ENCODE peak calls at places on chromosome 15, in four cellular contexts. O is Karpas-422, S is OCI-LY7, L is PC-3. T is an unnamed sample. For H3K4me1 and H3K9me2, the result is how much of the 10 kb centered on the place peaks cover.

GRCh38 chr15:33985287-33985686 is 17.0 kb downstream of the CHRM5 start:
- DNase-seq in S (no peak), O (no peak), L (no peak), T (no peak)

GRCh38 chr15:37031198-37031597 is 69.2 kb downstream of the MEIS2 start:
- DNase-seq in L (peak), O (no peak), S (no peak), T (peak)

GRCh38 chr15:101635944-101636727 is 16.0 kb downstream of the TM2D3 start:
- DNase-seq in O (no peak), S (no peak), L (no peak), T (no peak)

GRCh38 chr15:31457161-31457560 is 130.5 kb downstream of the KLF13 start:
- DNase-seq in S (peak), O (no peak), L (no peak), T (no peak)

GRCh38 chr15:91561371-91562100 is 292.0 kb upstream of the SLCO3A1 start:
- DNase-seq in L (peak), S (no peak), O (no peak), T (no peak)

GRCh38 chr15:74396445-74397238 is 29.2 kb upstream of the CYP11A1 start:
- DNase-seq in S (no peak), L (peak), O (peak), T (no peak)

GRCh38 chr15:90967206-90967605 is 12.5 kb downstream of the RCCD1 start:
- DNase-seq in S (no peak), L (no peak), O (no peak), T (no peak)

GRCh38 chr15:87492321-87492720 is 764.2 kb downstream of the NTRK3 start:
- DNase-seq in O (no peak), L (no peak), S (no peak), T (no peak)

GRCh38 chr15:58666957-58667356 is 82.5 kb downstream of the ADAM10 start:
- DNase-seq in S (no peak), L (peak), O (no peak), T (no peak)

GRCh38 chr15:61651267-61651666 is 409.0 kb downstream of the VPS13C start:
- DNase-seq in O (no peak), L (no peak), S (no peak), T (no peak)

GRCh38 chr15:25805006-25805405 is 58.1 kb downstream of the ATP10A start:
- DNase-seq in O (no peak), L (peak), S (no peak), T (no peak)

GRCh38 chr15:73906346-73907017 is 19.8 kb upstream of the LOXL1 start:
- DNase-seq in L (no peak), O (no peak), S (no peak), T (no peak)

GRCh38 chr15:66472176-66472999 is 25.2 kb downstream of the SNAPC5 start:
- DNase-seq in O (no peak), S (no peak), L (no peak), T (peak)

GRCh38 chr15:34855397-34855796 is 60.0 kb upstream of the ACTC1 start:
- DNase-seq in S (no peak), O (no peak), L (peak), T (no peak)

GRCh38 chr15:93072440-93073394 is 16.3 kb downstream of the RGMA start:
- DNase-seq in O (no peak), L (peak), S (no peak), T (no peak)

GRCh38 chr15:89494941-89495637 is 1.3 kb downstream of the RHCG start:
- DNase-seq in O (peak), L (peak), S (peak), T (peak)

GRCh38 chr15:58864602-58865419 is 68.7 kb downstream of the SLTM start:
- DNase-seq in L (no peak), O (no peak), S (no peak), T (no peak)

GRCh38 chr15:29473621-29474105 is 204.0 kb upstream of the NSMCE3 start:
- DNase-seq in L (no peak), O (no peak), S (no peak), T (no peak)

GRCh38 chr15:100877551-100877950 is 2.1 kb upstream of the ALDH1A3 start:
- DNase-seq in O (no peak), S (no peak), L (peak), T (no peak)

GRCh38 chr15:29570931-29571727 is 251.1 kb downstream of the TJP1 start:
- DNase-seq in O (no peak), L (peak), S (no peak), T (peak)

GRCh38 chr15:100890850-100891249 is 11.2 kb downstream of the ALDH1A3 start:
- DNase-seq in L (peak), S (no peak), O (no peak), T (no peak)

GRCh38 chr15:94230886-94231727 is at the start of gene MCTP2:
- DNase-seq in L (peak), S (peak), O (peak), T (peak)

GRCh38 chr15:74995779-74996765 is 709 bp downstream of the SCAMP5 start:
- DNase-seq in O (peak), L (no peak), S (no peak), T (no peak)

GRCh38 chr15:43920815-43921214 is 94.0 kb downstream of the WDR76 start:
- DNase-seq in L (no peak), O (peak), S (no peak), T (no peak)

GRCh38 chr15:20355256-20355868 is 186.2 kb downstream of the GOLGA6L6 start:
- DNase-seq in S (no peak), O (no peak), L (no peak), T (no peak)

GRCh38 chr15:82298520-82298919 is 35.9 kb downstream of the SAXO2 start:
- DNase-seq in O (no peak), S (no peak), L (no peak), T (no peak)

GRCh38 chr15:75639709-75640482 is at the start of gene IMP3:
- DNase-seq in S (peak), L (peak), O (peak), T (peak)

GRCh38 chr15:60519218-60519617 is 40.3 kb upstream of the ICE2 start:
- DNase-seq in O (no peak), L (no peak), S (no peak), T (no peak)

GRCh38 chr15:22881739-22882440 is 43.4 kb downstream of the NIPA2 start:
- DNase-seq in S (no peak), L (no peak), O (no peak), T (no peak)

GRCh38 chr15:82108489-82109078 is 62.8 kb upstream of the MEX3B start:
- DNase-seq in O (peak), L (peak), S (peak), T (peak)

GRCh38 chr15:62128916-62129315 is 36.2 kb downstream of the C2CD4B start:
- DNase-seq in L (no peak), S (peak), O (no peak), T (peak)

GRCh38 chr15:88998980-88999713 is 86.0 kb upstream of the MFGE8 start:
- DNase-seq in O (peak), S (peak), L (no peak), T (no peak)

GRCh38 chr15:67463488-67463887 is 57.4 kb upstream of the C15orf61 start:
- DNase-seq in L (no peak), S (no peak), O (no peak), T (no peak)

GRCh38 chr15:80309769-80310384 is 57.9 kb upstream of the CTXND1 start:
- DNase-seq in L (peak), S (peak), O (peak), T (no peak)

GRCh38 chr15:91291673-91292072 is 191.6 kb downstream of the SV2B start:
- DNase-seq in L (no peak), O (peak), S (peak), T (no peak)

GRCh38 chr15:80844011-80844732 is 65.0 kb downstream of the CEMIP start:
- DNase-seq in L (peak), S (no peak), O (no peak), T (no peak)

GRCh38 chr15:87619161-87619960 is 637.2 kb downstream of the NTRK3 start:
- DNase-seq in O (no peak), S (no peak), L (peak), T (no peak)

GRCh38 chr15:25710184-25710583 is 152.9 kb downstream of the ATP10A start:
- DNase-seq in S (peak), O (peak), L (peak), T (no peak)

GRCh38 chr15:55204464-55204863 is 7.7 kb upstream of the RSL24D1 start:
- DNase-seq in S (no peak), L (peak), O (no peak), T (no peak)

GRCh38 chr15:64859226-64859625 is 17.5 kb downstream of the PLEKHO2 start:
- DNase-seq in L (no peak), O (no peak), S (no peak), T (no peak)
- H3K4me1 ChIP-seq in L (under half), O (under half), S (under half), T (under half)

GRCh38 chr15:57406040-57406772 is 29.9 kb downstream of the CGNL1 start:
- DNase-seq in L (no peak), O (no peak), S (no peak), T (no peak)
- H3K9me2 ChIP-seq in L (under half), O (under half), S (under half), T (under half)

GRCh38 chr15:69525543-69525942 is 72.9 kb downstream of the RPLP1 start:
- DNase-seq in L (no peak), O (peak), S (no peak), T (no peak)
- H2AFZ ChIP-seq in L (no peak), O (no peak), S (no peak), T (no peak)

GRCh38 chr15:51727141-51727897 is 10.1 kb downstream of the LYSMD2 start:
- DNase-seq in S (no peak), O (peak), L (peak), T (no peak)
- H3K4me1 ChIP-seq in S (under half), O (under half), L (under half), T (under half)

DNA sequence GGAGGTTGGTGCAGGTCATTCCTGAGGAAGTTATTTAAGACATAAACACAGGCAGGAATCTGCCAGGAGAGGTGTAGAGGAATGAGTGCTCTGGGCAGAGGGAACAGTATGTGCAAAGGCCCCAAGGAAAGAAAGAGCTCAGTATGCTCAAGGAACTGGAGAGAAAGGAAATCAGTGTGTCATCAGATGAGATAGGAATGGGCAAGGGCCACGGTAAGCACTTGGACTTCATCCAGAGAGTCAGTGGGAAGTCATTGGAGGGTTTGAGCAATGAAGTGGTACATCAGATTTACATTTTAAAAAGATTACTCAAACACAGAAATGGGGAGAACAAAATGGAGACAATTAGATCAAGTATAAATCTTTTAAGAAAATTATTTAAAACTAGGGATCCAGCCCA is 272.2 kb downstream of the ADAMTSL3 start:
- DNase-seq in O (no peak), L (no peak), S (no peak), T (no peak)
- H3K9me2 ChIP-seq in O (under half), L (under half), S (under half), T (under half)

DNA sequence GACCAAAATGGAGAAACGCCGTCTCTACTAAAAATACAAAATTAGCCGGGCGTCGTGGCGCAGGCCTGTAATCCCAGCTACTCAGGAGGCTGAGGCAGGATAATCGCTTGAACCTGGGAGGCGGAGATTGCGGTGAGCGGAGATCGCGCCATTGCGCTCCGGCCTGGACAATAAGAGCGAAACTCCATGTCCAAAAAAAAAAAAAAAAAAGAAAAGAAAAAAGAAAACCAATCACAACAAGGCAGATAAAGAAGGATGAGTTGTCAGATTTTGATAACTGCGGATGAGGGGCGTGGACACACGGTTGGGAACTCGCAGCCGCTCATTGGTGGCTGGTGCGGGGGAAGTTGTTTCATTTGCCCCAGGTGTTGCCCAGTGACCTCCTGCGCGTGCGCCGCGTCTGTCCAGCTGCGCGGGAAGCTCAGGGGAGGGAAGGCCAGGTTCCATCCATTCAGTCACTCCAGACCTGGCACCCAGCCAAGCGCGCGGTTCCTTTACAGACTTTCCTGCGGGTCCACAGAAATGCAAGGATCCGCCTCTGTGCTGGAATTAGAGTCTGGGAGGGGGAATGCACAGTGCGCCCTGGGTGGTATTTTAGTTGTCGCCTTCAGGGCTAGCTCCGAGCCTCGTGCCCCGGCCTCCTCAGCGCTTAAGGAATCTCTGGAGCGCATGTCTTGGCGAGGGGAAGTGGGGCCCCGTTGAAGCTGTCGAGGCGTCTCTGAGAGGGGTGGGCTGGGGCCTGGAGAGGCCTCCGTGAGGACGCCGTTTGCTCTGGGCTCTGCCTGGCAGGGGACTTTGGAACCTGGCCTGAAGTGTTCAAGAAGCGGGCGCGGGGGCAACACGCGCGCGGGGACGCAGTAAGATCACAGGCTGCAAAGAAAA is 708 bp upstream of the GCHFR start:
- DNase-seq in O (peak), L (peak), S (no peak), T (no peak)
- H2AFZ ChIP-seq in O (peak), L (peak), S (peak), T (peak)

DNA sequence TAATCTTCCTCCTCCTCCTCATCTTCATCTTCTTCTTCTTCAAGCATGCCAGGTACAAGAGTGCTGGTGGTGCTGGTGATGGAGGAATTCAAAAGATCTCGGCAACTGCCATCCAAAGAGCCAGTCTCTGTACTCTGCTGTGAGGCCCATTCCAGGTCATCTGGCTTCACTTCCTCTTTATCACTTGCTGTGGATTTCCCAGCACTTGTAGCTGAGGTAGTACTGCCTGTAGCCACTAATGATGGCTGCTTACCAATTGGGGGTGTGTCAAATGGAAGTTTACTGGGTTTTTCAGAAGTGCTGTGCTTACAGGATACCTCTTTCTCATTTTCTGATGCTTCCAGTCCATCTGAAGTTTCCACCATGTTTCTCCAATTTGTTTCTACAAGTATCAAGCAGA is 28.8 kb upstream of the SHC4 start:
- DNase-seq in S (peak), O (peak), L (no peak), T (no peak)
- H3K4me1 ChIP-seq in S (under half), O (under half), L (under half), T (under half)

GRCh38 chr15:27833974-27834373 is 265.1 kb downstream of the OCA2 start:
- DNase-seq in O (no peak), L (no peak), S (no peak), T (no peak)

GRCh38 chr15:27833178-27833577 is 265.9 kb downstream of the OCA2 start:
- DNase-seq in O (no peak), S (no peak), L (no peak), T (no peak)

GRCh38 chr15:27832263-27832647 is 266.9 kb downstream of the OCA2 start:
- DNase-seq in S (no peak), O (no peak), L (no peak), T (no peak)

GRCh38 chr15:27835233-27835939 is 263.7 kb downstream of the OCA2 start:
- DNase-seq in O (no peak), S (no peak), L (no peak), T (no peak)

GRCh38 chr15:27834684-27835083 is 264.4 kb downstream of the OCA2 start:
- DNase-seq in L (no peak), O (no peak), S (no peak), T (no peak)
- H3K9me2 ChIP-seq in L (under half), O (under half), S (under half), T (under half)

GRCh38 chr15:95295311-95295710 is 1035.2 kb upstream of the NR2F2 start:
- DNase-seq in S (no peak), L (no peak), O (no peak), T (no peak)
- H2AFZ ChIP-seq in S (no peak), L (no peak), O (no peak), T (no peak)

GRCh38 chr15:96606617-96607016 is 276.1 kb downstream of the NR2F2 start:
- DNase-seq in S (no peak), L (no peak), O (no peak), T (no peak)
- H3K4me1 ChIP-seq in S (under half), L (under half), O (under half), T (under half)

T was measured in MM.1S.